ENCODE peak calls at places on chromosomes 1 and 21, in four cellular contexts. One of them, this sample, is unnamed.

GRCh38 chr1:45230537-45230936 is 24.1 kb upstream of the ZSWIM5 start:
- DNase-seq in stimulated activated CD8-positive, alpha-beta memory T cell treated with anti-CD3 and anti-CD28 coated beads, Interleukin-15, amount 100 ng/mL, for 24 hours: no peak
- DNase-seq in ureter: no peak
- DNase-seq in nephron progenitor cell: no peak
- DNase-seq in this sample: peak

GRCh38 chr1:231985624-231986023 is 359.0 kb downstream of the DISC1 start:
- DNase-seq in stimulated activated CD8-positive, alpha-beta memory T cell treated with anti-CD3 and anti-CD28 coated beads, Interleukin-15, amount 100 ng/mL, for 24 hours: no peak
- DNase-seq in ureter: no peak
- DNase-seq in nephron progenitor cell: no peak
- DNase-seq in this sample: no peak

GRCh38 chr1:58447891-58448290 is 98.6 kb downstream of the OMA1 start:
- DNase-seq in stimulated activated CD8-positive, alpha-beta memory T cell treated with anti-CD3 and anti-CD28 coated beads, Interleukin-15, amount 100 ng/mL, for 24 hours: no peak
- DNase-seq in ureter: no peak
- DNase-seq in nephron progenitor cell: no peak
- DNase-seq in this sample: no peak

GRCh38 chr1:53826367-53826766 is 11.7 kb downstream of the NDC1 start:
- DNase-seq in stimulated activated CD8-positive, alpha-beta memory T cell treated with anti-CD3 and anti-CD28 coated beads, Interleukin-15, amount 100 ng/mL, for 24 hours: no peak
- DNase-seq in ureter: no peak
- DNase-seq in nephron progenitor cell: no peak
- DNase-seq in this sample: no peak

GRCh38 chr1:224668991-224669390 is 52.9 kb downstream of the CNIH3 start:
- DNase-seq in stimulated activated CD8-positive, alpha-beta memory T cell treated with anti-CD3 and anti-CD28 coated beads, Interleukin-15, amount 100 ng/mL, for 24 hours: no peak
- DNase-seq in ureter: no peak
- DNase-seq in nephron progenitor cell: no peak
- DNase-seq in this sample: no peak

GRCh38 chr1:215992620-215993019 is 425.5 kb downstream of the KCTD3 start:
- DNase-seq in stimulated activated CD8-positive, alpha-beta memory T cell treated with anti-CD3 and anti-CD28 coated beads, Interleukin-15, amount 100 ng/mL, for 24 hours: no peak
- DNase-seq in ureter: no peak
- DNase-seq in nephron progenitor cell: peak
- DNase-seq in this sample: no peak

GRCh38 chr1:24123611-24124010 is 11.7 kb upstream of the MYOM3 start:
- DNase-seq in stimulated activated CD8-positive, alpha-beta memory T cell treated with anti-CD3 and anti-CD28 coated beads, Interleukin-15, amount 100 ng/mL, for 24 hours: no peak
- DNase-seq in ureter: no peak
- DNase-seq in nephron progenitor cell: no peak
- DNase-seq in this sample: no peak

GRCh38 chr1:167829868-167830267 is 84.1 kb downstream of the ADCY10 start:
- DNase-seq in stimulated activated CD8-positive, alpha-beta memory T cell treated with anti-CD3 and anti-CD28 coated beads, Interleukin-15, amount 100 ng/mL, for 24 hours: no peak
- DNase-seq in ureter: no peak
- DNase-seq in nephron progenitor cell: no peak
- DNase-seq in this sample: no peak

GRCh38 chr1:200496937-200497336 is 87.1 kb upstream of the ZNF281 start:
- DNase-seq in stimulated activated CD8-positive, alpha-beta memory T cell treated with anti-CD3 and anti-CD28 coated beads, Interleukin-15, amount 100 ng/mL, for 24 hours: no peak
- DNase-seq in ureter: no peak
- DNase-seq in nephron progenitor cell: no peak
- DNase-seq in this sample: no peak

GRCh38 chr1:38500891-38501290 is 358.7 kb downstream of the RRAGC start:
- DNase-seq in stimulated activated CD8-positive, alpha-beta memory T cell treated with anti-CD3 and anti-CD28 coated beads, Interleukin-15, amount 100 ng/mL, for 24 hours: no peak
- DNase-seq in ureter: no peak
- DNase-seq in nephron progenitor cell: no peak
- DNase-seq in this sample: peak

GRCh38 chr1:220378571-220379302 is 106.5 kb upstream of the RAB3GAP2 start:
- DNase-seq in stimulated activated CD8-positive, alpha-beta memory T cell treated with anti-CD3 and anti-CD28 coated beads, Interleukin-15, amount 100 ng/mL, for 24 hours: no peak
- DNase-seq in ureter: no peak
- DNase-seq in nephron progenitor cell: no peak
- DNase-seq in this sample: no peak

GRCh38 chr1:159881930-159882839 is 17.8 kb downstream of the CFAP45 start:
- DNase-seq in stimulated activated CD8-positive, alpha-beta memory T cell treated with anti-CD3 and anti-CD28 coated beads, Interleukin-15, amount 100 ng/mL, for 24 hours: no peak
- DNase-seq in ureter: peak
- DNase-seq in nephron progenitor cell: no peak
- DNase-seq in this sample: peak

GRCh38 chr1:247078315-247079140 is at the start of gene ZNF670:
- DNase-seq in stimulated activated CD8-positive, alpha-beta memory T cell treated with anti-CD3 and anti-CD28 coated beads, Interleukin-15, amount 100 ng/mL, for 24 hours: peak
- DNase-seq in ureter: peak
- DNase-seq in nephron progenitor cell: peak
- DNase-seq in this sample: peak

GRCh38 chr1:36096500-36097412 is 8.1 kb downstream of the ADPRS start:
- DNase-seq in stimulated activated CD8-positive, alpha-beta memory T cell treated with anti-CD3 and anti-CD28 coated beads, Interleukin-15, amount 100 ng/mL, for 24 hours: no peak
- DNase-seq in ureter: no peak
- DNase-seq in nephron progenitor cell: peak
- DNase-seq in this sample: peak

GRCh38 chr1:163202833-163203451 is at the start of gene RGS5:
- DNase-seq in stimulated activated CD8-positive, alpha-beta memory T cell treated with anti-CD3 and anti-CD28 coated beads, Interleukin-15, amount 100 ng/mL, for 24 hours: no peak
- DNase-seq in ureter: no peak
- DNase-seq in nephron progenitor cell: peak
- DNase-seq in this sample: no peak

GRCh38 chr1:62103880-62104279 is 90.8 kb upstream of the L1TD1 start:
- DNase-seq in stimulated activated CD8-positive, alpha-beta memory T cell treated with anti-CD3 and anti-CD28 coated beads, Interleukin-15, amount 100 ng/mL, for 24 hours: no peak
- DNase-seq in ureter: no peak
- DNase-seq in nephron progenitor cell: no peak
- DNase-seq in this sample: no peak

GRCh38 chr1:164961714-164962113 is 394.8 kb downstream of the LMX1A start:
- DNase-seq in stimulated activated CD8-positive, alpha-beta memory T cell treated with anti-CD3 and anti-CD28 coated beads, Interleukin-15, amount 100 ng/mL, for 24 hours: no peak
- DNase-seq in ureter: no peak
- DNase-seq in nephron progenitor cell: no peak
- DNase-seq in this sample: no peak

GRCh38 chr1:29121951-29122661 is 1.6 kb downstream of the TMEM200B start:
- DNase-seq in stimulated activated CD8-positive, alpha-beta memory T cell treated with anti-CD3 and anti-CD28 coated beads, Interleukin-15, amount 100 ng/mL, for 24 hours: no peak
- DNase-seq in ureter: peak
- DNase-seq in nephron progenitor cell: peak
- DNase-seq in this sample: no peak

GRCh38 chr1:24015226-24016210 is 35.4 kb upstream of the SRSF10 start:
- DNase-seq in stimulated activated CD8-positive, alpha-beta memory T cell treated with anti-CD3 and anti-CD28 coated beads, Interleukin-15, amount 100 ng/mL, for 24 hours: no peak
- DNase-seq in ureter: no peak
- DNase-seq in nephron progenitor cell: no peak
- DNase-seq in this sample: no peak

GRCh38 chr1:30847358-30847972 is 61.1 kb downstream of the SDC3 start:
- DNase-seq in stimulated activated CD8-positive, alpha-beta memory T cell treated with anti-CD3 and anti-CD28 coated beads, Interleukin-15, amount 100 ng/mL, for 24 hours: no peak
- DNase-seq in ureter: peak
- DNase-seq in nephron progenitor cell: peak
- DNase-seq in this sample: peak

GRCh38 chr1:25611843-25612242 is 4.7 kb upstream of the MAN1C1 start:
- DNase-seq in stimulated activated CD8-positive, alpha-beta memory T cell treated with anti-CD3 and anti-CD28 coated beads, Interleukin-15, amount 100 ng/mL, for 24 hours: no peak
- DNase-seq in ureter: no peak
- DNase-seq in nephron progenitor cell: no peak
- DNase-seq in this sample: no peak

GRCh38 chr1:204493882-204494280 is 724 bp downstream of the PIK3C2B start:
- DNase-seq in stimulated activated CD8-positive, alpha-beta memory T cell treated with anti-CD3 and anti-CD28 coated beads, Interleukin-15, amount 100 ng/mL, for 24 hours: no peak
- DNase-seq in ureter: peak
- DNase-seq in nephron progenitor cell: peak
- DNase-seq in this sample: no peak

GRCh38 chr21:36038701-36039497 is 21.4 kb downstream of the SETD4 start:
- DNase-seq in stimulated activated CD8-positive, alpha-beta memory T cell treated with anti-CD3 and anti-CD28 coated beads, Interleukin-15, amount 100 ng/mL, for 24 hours: no peak
- DNase-seq in ureter: no peak
- DNase-seq in nephron progenitor cell: no peak
- DNase-seq in this sample: no peak

GRCh38 chr1:77446841-77447555 is 165.2 kb downstream of the AK5 start:
- DNase-seq in stimulated activated CD8-positive, alpha-beta memory T cell treated with anti-CD3 and anti-CD28 coated beads, Interleukin-15, amount 100 ng/mL, for 24 hours: no peak
- DNase-seq in ureter: no peak
- DNase-seq in nephron progenitor cell: no peak
- DNase-seq in this sample: no peak

GRCh38 chr21:38486221-38486620 is 12.1 kb downstream of the ERG start:
- DNase-seq in stimulated activated CD8-positive, alpha-beta memory T cell treated with anti-CD3 and anti-CD28 coated beads, Interleukin-15, amount 100 ng/mL, for 24 hours: no peak
- DNase-seq in ureter: no peak
- DNase-seq in nephron progenitor cell: no peak
- DNase-seq in this sample: no peak

This sample was measured in activated CD8-positive, alpha-beta T cell treated with anti-CD3 and anti-CD28 coated beads for 36 hours.